ENCODE peak calls at places on chromosome 22, in four cellular contexts. C is mesendoderm, E is hepatocyte, S is osteoblast. Q is an unnamed sample. For H3K79me2 and H3K4me1, the result is how much of the 10 kb centered on the place peaks cover.

GRCh38 chr22:49179175-49179574 is 648.5 kb downstream of the BRD1 start:
- DNase-seq in C (no peak), E (no peak), S (no peak), Q (no peak)

GRCh38 chr22:37749831-37750595 is 53.2 kb downstream of the TRIOBP start:
- DNase-seq in C (peak), E (no peak), S (no peak), Q (no peak)

GRCh38 chr22:42842658-42843370 is 14.3 kb downstream of the ARFGAP3 start:
- DNase-seq in C (no peak), E (no peak), S (peak), Q (no peak)

GRCh38 chr22:26547426-26547825 is 35.2 kb upstream of the TFIP11 start:
- DNase-seq in C (no peak), E (no peak), S (peak), Q (no peak)

GRCh38 chr22:17712441-17712840 is 61.8 kb downstream of the BID start:
- DNase-seq in C (no peak), E (no peak), S (no peak), Q (no peak)

GRCh38 chr22:38203090-38203810 is 1.5 kb downstream of the MAFF start:
- DNase-seq in C (peak), E (peak), S (peak), Q (peak)

GRCh38 chr22:45972091-45972867 is 4.7 kb downstream of the WNT7B start:
- DNase-seq in C (no peak), E (no peak), S (peak), Q (peak)

GRCh38 chr22:38882480-38882879 is 10.5 kb upstream of the CBX6 start:
- DNase-seq in C (no peak), E (no peak), S (peak), Q (no peak)

GRCh38 chr22:27990451-27990840 is 71.4 kb upstream of the PITPNB start:
- DNase-seq in C (no peak), E (no peak), S (no peak), Q (no peak)

GRCh38 chr22:38420734-38421133 is 34.3 kb downstream of the KCNJ4 start:
- DNase-seq in C (no peak), E (no peak), S (peak), Q (no peak)

GRCh38 chr22:41857160-41857859 is 24.4 kb downstream of the SREBF2 start:
- DNase-seq in C (peak), E (peak), S (peak), Q (peak)

GRCh38 chr22:43897751-43898261 is 6.0 kb upstream of the PNPLA5 start:
- DNase-seq in C (no peak), E (no peak), S (peak), Q (no peak)

GRCh38 chr22:18000441-18001039 is 23.8 kb downstream of the MICAL3 start:
- DNase-seq in C (peak), E (peak), S (peak), Q (peak)

GRCh38 chr22:46518038-46518437 is 19.4 kb downstream of the CELSR1 start:
- DNase-seq in C (no peak), E (peak), S (no peak), Q (no peak)

GRCh38 chr22:26443901-26444300 is 14.8 kb downstream of the ASPHD2 start:
- DNase-seq in C (no peak), E (no peak), S (no peak), Q (no peak)

GRCh38 chr22:24976442-24977218 is 24.1 kb downstream of the KIAA1671 start:
- DNase-seq in C (no peak), E (no peak), S (peak), Q (no peak)

GRCh38 chr22:22685586-22685985 is 41.2 kb downstream of the GGTLC2 start:
- DNase-seq in C (no peak), E (no peak), S (no peak), Q (no peak)

GRCh38 chr22:38163844-38164577 is 17.6 kb downstream of the PLA2G6 start:
- DNase-seq in C (no peak), E (peak), S (peak), Q (no peak)

GRCh38 chr22:42885446-42885845 is 28.4 kb upstream of the ARFGAP3 start:
- DNase-seq in C (peak), E (no peak), S (peak), Q (no peak)

GRCh38 chr22:39502789-39503464 is 837 bp downstream of the MIEF1 start:
- DNase-seq in C (no peak), E (peak), S (peak), Q (no peak)

GRCh38 chr22:28560005-28560742 is 119.5 kb downstream of the TTC28 start:
- DNase-seq in C (peak), E (peak), S (no peak), Q (no peak)

GRCh38 chr22:38348751-38349496 is 31.7 kb upstream of the CSNK1E start:
- DNase-seq in C (no peak), E (no peak), S (peak), Q (no peak)

GRCh38 chr22:49382451-49382735 is 445.3 kb downstream of the BRD1 start:
- DNase-seq in C (no peak), E (no peak), S (no peak), Q (no peak)

GRCh38 chr22:26359156-26359555 is 69.9 kb upstream of the ASPHD2 start:
- DNase-seq in C (no peak), E (no peak), S (no peak), Q (no peak)

GRCh38 chr22:46596819-46597218 is 23.4 kb upstream of the GRAMD4 start:
- DNase-seq in C (peak), E (peak), S (no peak), Q (peak)

GRCh38 chr22:37176464-37177061 is 11.5 kb downstream of the C1QTNF6 start:
- DNase-seq in C (no peak), E (peak), S (peak), Q (no peak)

GRCh38 chr22:44159230-44159629 is 21.5 kb upstream of the PARVG start:
- DNase-seq in C (no peak), E (no peak), S (no peak), Q (no peak)

GRCh38 chr22:38730411-38730871 is 24.7 kb downstream of the GTPBP1 start:
- DNase-seq in C (no peak), E (no peak), S (no peak), Q (no peak)

GRCh38 chr22:40181323-40181722 is 3.6 kb downstream of the TNRC6B start:
- DNase-seq in C (no peak), E (no peak), S (no peak), Q (no peak)

GRCh38 chr22:46068908-46069481 is 81.3 kb upstream of the PPARA start:
- DNase-seq in C (no peak), E (no peak), S (peak), Q (no peak)

GRCh38 chr22:45511847-45512261 is 9.2 kb downstream of the FBLN1 start:
- DNase-seq in C (no peak), E (peak), S (peak), Q (no peak)

GRCh38 chr22:37442537-37442936 is 15.3 kb upstream of the ELFN2 start:
- DNase-seq in C (no peak), E (no peak), S (no peak), Q (no peak)

GRCh38 chr22:19880786-19881569 is 26.3 kb upstream of the GNB1L start:
- DNase-seq in C (peak), E (peak), S (peak), Q (peak)

GRCh38 chr22:36589856-36590255 is 60.9 kb upstream of the EIF3D start:
- DNase-seq in C (no peak), E (no peak), S (no peak), Q (no peak)

GRCh38 chr22:42511401-42511891 is 8.2 kb downstream of the RRP7A start:
- DNase-seq in C (no peak), E (no peak), S (no peak), Q (no peak)

GRCh38 chr22:42910221-42910942 is 53.3 kb upstream of the ARFGAP3 start:
- DNase-seq in C (no peak), E (no peak), S (peak), Q (no peak)

GRCh38 chr22:19717691-19718254 is 3.5 kb downstream of the SEPTIN5 start:
- DNase-seq in C (peak), E (peak), S (peak), Q (peak)

GRCh38 chr22:20430641-20431519 is 6.7 kb downstream of the SCARF2 start:
- DNase-seq in C (peak), E (peak), S (peak), Q (peak)

GRCh38 chr22:30315962-30316576 is 10.7 kb downstream of the TBC1D10A start:
- DNase-seq in C (no peak), E (no peak), S (no peak), Q (no peak)
- H3K79me2 ChIP-seq in C (under half), E (half or more), S (half or more), Q (under half)

DNA sequence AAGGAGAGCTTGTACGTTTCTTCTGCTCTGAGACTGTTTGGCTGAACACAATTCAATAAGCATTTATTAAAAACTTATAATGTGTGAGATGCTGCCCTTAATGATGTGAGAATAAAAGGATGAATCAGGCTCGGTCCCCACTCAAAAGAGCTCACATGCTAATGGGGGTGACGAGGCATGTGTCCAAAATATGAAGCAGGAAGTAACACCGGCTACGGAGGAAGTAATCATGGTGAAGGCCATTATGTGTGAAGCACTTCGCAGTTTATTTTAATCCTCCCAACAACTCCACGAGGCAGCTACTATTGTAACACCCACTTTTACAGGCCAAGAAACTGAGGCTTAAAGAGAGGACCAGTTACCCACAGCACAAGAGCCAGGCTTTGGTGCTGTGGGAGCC is 3.4 kb upstream of the RASD2 start:
- DNase-seq in C (no peak), E (no peak), S (no peak), Q (no peak)
- H3K4me1 ChIP-seq in C (under half), E (under half), S (under half), Q (under half)

GRCh38 chr22:23826510-23827350 is 12.1 kb downstream of the DERL3 start:
- DNase-seq in C (no peak), E (peak), S (peak), Q (no peak)

GRCh38 chr22:23829845-23830372 is 8.9 kb downstream of the DERL3 start:
- DNase-seq in C (no peak), E (no peak), S (peak), Q (no peak)

GRCh38 chr22:23828800-23829680 is 9.8 kb downstream of the DERL3 start:
- DNase-seq in C (no peak), E (no peak), S (no peak), Q (no peak)

GRCh38 chr22:23825246-23825905 is 13.4 kb downstream of the DERL3 start:
- DNase-seq in C (no peak), E (no peak), S (no peak), Q (no peak)

GRCh38 chr22:23827351-23827995 is 11.3 kb downstream of the DERL3 start:
- DNase-seq in C (peak), E (no peak), S (no peak), Q (no peak)
- H3K27ac ChIP-seq in C (no peak), E (no peak), S (peak), Q (no peak)

GRCh38 chr22:33875316-33875715 is 45.0 kb downstream of the LARGE1 start:
- DNase-seq in C (no peak), E (no peak), S (no peak), Q (no peak)

GRCh38 chr22:33871935-33872334 is 48.3 kb downstream of the LARGE1 start:
- DNase-seq in C (no peak), E (no peak), S (no peak), Q (no peak)

GRCh38 chr22:33873666-33874065 is 46.6 kb downstream of the LARGE1 start:
- DNase-seq in C (no peak), E (no peak), S (no peak), Q (no peak)

GRCh38 chr22:33874206-33874605 is 46.1 kb downstream of the LARGE1 start:
- DNase-seq in C (peak), E (no peak), S (no peak), Q (no peak)

DNA sequence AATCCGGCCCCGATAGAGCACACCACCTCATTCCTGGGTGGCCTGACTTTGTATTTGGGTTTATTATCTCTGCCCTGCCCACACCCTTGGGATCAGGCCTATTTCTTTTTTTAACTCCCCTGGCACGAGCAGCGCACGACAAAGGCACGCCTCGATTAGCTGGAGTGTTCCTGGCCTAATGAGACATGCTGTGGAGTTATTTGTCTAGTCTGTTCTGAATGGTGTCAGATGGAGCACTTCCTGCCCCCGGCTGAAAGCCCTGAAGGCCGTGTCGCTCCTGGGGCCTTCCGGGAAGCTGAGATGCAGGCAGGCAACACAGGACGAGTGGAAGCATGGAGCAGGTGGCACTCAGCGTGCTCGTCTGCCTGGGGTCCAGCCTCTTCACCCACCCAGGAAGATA is 47.1 kb downstream of the LARGE1 start:
- DNase-seq in C (no peak), E (no peak), S (no peak), Q (no peak)
- H3K79me2 ChIP-seq in C (half or more), E (half or more), S (under half), Q (half or more)

Q was measured in GM23338.